ENCODE peak calls at places on chromosomes 11 and 22, in four cellular contexts. U is kidney glomerular epithelial cell, C is tibial artery, Y is T-cell. R is an unnamed sample.

GRCh38 chr22:27499121-27499520 is 302.4 kb downstream of the MN1 start:
- DNase-seq in U (no peak), Y (no peak), C (no peak), R (no peak)

GRCh38 chr11:116860303-116860702 is 22.9 kb upstream of the APOA1 start:
- DNase-seq in U (no peak), C (no peak), Y (no peak), R (no peak)

GRCh38 chr11:126008956-126009355 is 53.7 kb downstream of the CDON start:
- DNase-seq in Y (no peak), C (no peak), U (no peak), R (no peak)

GRCh38 chr11:95135155-95135554 is 45.5 kb downstream of the ENDOD1 start:
- DNase-seq in C (no peak), Y (no peak), U (no peak), R (no peak)

GRCh38 chr22:47022075-47022473 is 259.6 kb downstream of the TBC1D22A start:
- DNase-seq in Y (no peak), U (no peak), C (no peak), R (no peak)

GRCh38 chr22:46063861-46064235 is 86.5 kb upstream of the PPARA start:
- DNase-seq in U (no peak), C (peak; percentile 21), Y (no peak), R (no peak)

GRCh38 chr11:111555255-111555654 is 14.7 kb downstream of the LAYN start:
- DNase-seq in Y (no peak), C (no peak), U (no peak), R (no peak)

GRCh38 chr11:44958165-44958564 is 7.5 kb upstream of the TP53I11 start:
- DNase-seq in C (no peak), Y (no peak), U (no peak), R (no peak)

GRCh38 chr11:122633219-122633829 is 22.2 kb upstream of the UBASH3B start:
- DNase-seq in U (peak; percentile 85), C (no peak), Y (no peak), R (no peak)

GRCh38 chr11:76267563-76267962 is 61.3 kb upstream of the WNT11 start:
- DNase-seq in C (no peak), Y (no peak), U (no peak), R (no peak)

GRCh38 chr11:75200531-75200930 is 40.0 kb upstream of the TPBGL start:
- DNase-seq in C (no peak), Y (no peak), U (no peak), R (no peak)

GRCh38 chr11:90874971-90875370 is 652.1 kb upstream of the CHORDC1 start:
- DNase-seq in C (no peak), Y (no peak), U (no peak), R (no peak)

GRCh38 chr11:11567862-11568650 is 53.7 kb downstream of the GALNT18 start:
- DNase-seq in U (no peak), Y (no peak), C (no peak), R (no peak)

GRCh38 chr22:21444701-21445436 is 22.3 kb upstream of the TMEM191C start:
- DNase-seq in U (no peak), C (peak; percentile 16), Y (no peak), R (no peak)

GRCh38 chr22:46744581-46744980 is 6.5 kb upstream of the CERK start:
- DNase-seq in C (no peak), Y (no peak), U (no peak), R (no peak)

GRCh38 chr22:22156348-22156715 is 88.3 kb upstream of the VPREB1 start:
- DNase-seq in U (no peak), Y (no peak), C (no peak), R (no peak)

GRCh38 chr11:84825140-84825539 is 802.0 kb downstream of the DLG2 start:
- DNase-seq in C (no peak), Y (no peak), U (no peak), R (no peak)

GRCh38 chr11:18063131-18063530 is 17.1 kb upstream of the TPH1 start:
- DNase-seq in U (no peak), C (no peak), Y (no peak), R (no peak)

GRCh38 chr11:126589492-126589803 is 234.0 kb downstream of the ST3GAL4 start:
- DNase-seq in C (no peak), Y (no peak), U (no peak), R (no peak)

GRCh38 chr11:123454060-123454651 is 24.1 kb downstream of the GRAMD1B start:
- DNase-seq in C (no peak), U (no peak), Y (peak; percentile 35), R (no peak)

GRCh38 chr11:69888671-69889076 is 69.5 kb upstream of the FGF3 start:
- DNase-seq in Y (peak; percentile 48), C (no peak), U (peak; percentile 34), R (peak; percentile 27)

GRCh38 chr11:122816701-122817100 is 21.6 kb upstream of the CRTAM start:
- DNase-seq in Y (no peak), C (no peak), U (no peak), R (no peak)

GRCh38 chr11:27317751-27318150 is 45.3 kb downstream of the CCDC34 start:
- DNase-seq in Y (no peak), U (no peak), C (no peak), R (no peak)

GRCh38 chr11:14980854-14981253 is 8.7 kb upstream of the CALCA start:
- DNase-seq in Y (no peak), U (no peak), C (no peak), R (no peak)

GRCh38 chr11:69587454-69588081 is 53.4 kb upstream of the CCND1 start:
- DNase-seq in C (no peak), Y (no peak), U (peak; percentile 39), R (no peak)

GRCh38 chr22:19117111-19117512 is 5.1 kb downstream of the DGCR2 start:
- DNase-seq in U (no peak), C (no peak), Y (no peak), R (no peak)